ENCODE peak calls at places on chromosomes 3 and 15, in ten cellular contexts. U, C, K, E, R, T, P, O, V and I are unnamed samples.

GRCh38 chr3:39000008-39000450 is 51.7 kb downstream of the SCN11A start:
- DNase-seq in U (no peak), C (no peak), K (no peak), E (no peak), R (peak; percentile 55), T (peak; percentile 88), P (no peak), O (peak; percentile 12), V (no peak), I (no peak)

GRCh38 chr15:66233487-66234415 is 19.8 kb downstream of the MEGF11 start:
- DNase-seq in U (no peak), C (no peak), K (peak; percentile 37), E (no peak), R (peak; percentile 45), T (no peak), P (no peak), O (no peak), V (no peak), I (no peak)

GRCh38 chr3:31253782-31254181 is 278.9 kb upstream of the STT3B start:
- DNase-seq in U (no peak), C (no peak), K (peak; percentile 53), E (no peak), R (peak; percentile 87), T (no peak), P (no peak), O (no peak), V (no peak), I (no peak)

GRCh38 chr3:108744762-108745161 is 12.4 kb downstream of the RETNLB start:
- DNase-seq in U (no peak), C (no peak), K (no peak), E (no peak), R (no peak), T (no peak), P (no peak), O (no peak), V (no peak), I (no peak)

GRCh38 chr3:56917740-56918568 is 116.2 kb upstream of the ARHGEF3 start:
- DNase-seq in U (peak; percentile 26), C (no peak), K (peak; percentile 79), E (no peak), R (no peak), T (no peak), P (no peak), O (no peak), V (no peak), I (no peak)

GRCh38 chr3:46359748-46360509 is 6.0 kb downstream of the CCR2 start:
- DNase-seq in U (no peak), C (no peak), K (peak; percentile 49), E (no peak), R (peak; percentile 32), T (no peak), P (no peak), O (no peak), V (no peak), I (peak; percentile 53)

GRCh38 chr15:29601811-29602210 is 220.5 kb downstream of the TJP1 start:
- DNase-seq in U (no peak), C (no peak), K (no peak), E (no peak), R (no peak), T (no peak), P (no peak), O (no peak), V (no peak), I (no peak)

GRCh38 chr15:101808201-101808600 is 3.8 kb upstream of the OR4F15 start:
- DNase-seq in U (no peak), C (no peak), K (no peak), E (no peak), R (no peak), T (no peak), P (no peak), O (no peak), V (no peak), I (no peak)